ENCODE peak calls at places on chromosomes 13 and 19, in four cellular contexts. J is mesenchymal stem cell, L is H1, I is neuronal stem cell. M is an unnamed sample.
A peak's percentile ranks its signal among the peaks of the same experiment; 100 is the strongest.

GRCh38 chr13:92901739-92902138 is 324.9 kb upstream of the GPC6 start:
- DNase-seq in J (no peak), L (no peak), I (no peak), M (no peak)

GRCh38 chr13:28475916-28476725 is 18.8 kb downstream of the FLT1 start:
- DNase-seq in J (peak; percentile 92), L (no peak), I (no peak), M (peak; percentile 80)

GRCh38 chr13:114146629-114147028 is 14.2 kb upstream of the RASA3 start:
- DNase-seq in J (no peak), L (no peak), I (no peak), M (no peak)

GRCh38 chr19:45156751-45157150 is 4.0 kb downstream of the NKPD1 start:
- DNase-seq in J (no peak), L (no peak), I (no peak), M (no peak)

GRCh38 chr13:39779337-39780270 is 124.1 kb downstream of the COG6 start:
- DNase-seq in J (peak; percentile 48), L (no peak), I (no peak), M (peak; percentile 59)

GRCh38 chr13:18235756-18236527 is 945.7 kb downstream of the TUBA3C start:
- DNase-seq in J (no peak), L (no peak), I (no peak), M (no peak)

GRCh38 chr19:42226886-42227285 is 6.8 kb downstream of the ZNF526 start:
- DNase-seq in J (no peak), L (no peak), I (no peak), M (no peak)

GRCh38 chr19:30066781-30067759 is 125.0 kb downstream of the URI1 start:
- DNase-seq in J (no peak), L (no peak), I (no peak), M (no peak)

GRCh38 chr13:81686877-81687276 is 1346.0 kb upstream of the SPRY2 start:
- DNase-seq in J (peak; percentile 28), L (no peak), I (no peak), M (no peak)

GRCh38 chr13:41007359-41008118 is 11.6 kb downstream of the ELF1 start:
- DNase-seq in J (no peak), L (no peak), I (no peak), M (no peak)

GRCh38 chr19:41889896-41890295 is 6.9 kb downstream of the ARHGEF1 start:
- DNase-seq in J (no peak), L (no peak), I (no peak), M (no peak)

GRCh38 chr19:14530005-14530348 is 583 bp downstream of the TECR start:
- DNase-seq in J (no peak), L (no peak), I (no peak), M (peak; percentile 66)

GRCh38 chr13:79501538-79502232 is 20.7 kb downstream of the NDFIP2 start:
- DNase-seq in J (peak; percentile 38), L (no peak), I (no peak), M (no peak)

GRCh38 chr19:11693505-11694499 is 44.9 kb downstream of the ZNF823 start:
- DNase-seq in J (peak; percentile 81), L (peak; percentile 44), I (no peak), M (peak; percentile 76)

GRCh38 chr13:54124700-54125099 is 1096.1 kb downstream of the OLFM4 start:
- DNase-seq in J (peak; percentile 20), L (no peak), I (no peak), M (peak; percentile 42)

GRCh38 chr13:63773476-63773875 is 2357.8 kb upstream of the PCDH20 start:
- DNase-seq in J (no peak), L (no peak), I (no peak), M (no peak)

GRCh38 chr19:44643605-44644390 is at the start of gene PVR:
- DNase-seq in J (peak; percentile 87), L (peak; percentile 29), I (peak; percentile 48), M (peak; percentile 89)

GRCh38 chr13:46665243-46665629 is 112.3 kb downstream of the LRCH1 start:
- DNase-seq in J (no peak), L (no peak), I (no peak), M (no peak)

GRCh38 chr13:26529441-26529840 is 28.0 kb upstream of the WASF3 start:
- DNase-seq in J (peak; percentile 63), L (peak; percentile 43), I (peak; percentile 79), M (peak; percentile 54)

GRCh38 chr13:30743319-30744055 is 8.1 kb downstream of the ALOX5AP start:
- DNase-seq in J (peak; percentile 100), L (no peak), I (no peak), M (peak; percentile 95)

GRCh38 chr13:99230991-99231390 is 27.2 kb downstream of the GPR18 start:
- DNase-seq in J (no peak), L (no peak), I (no peak), M (no peak)
- H3K79me1 ChIP-seq in J (peaks cover 22% of the 10 kb centered on the region), L (peaks cover 16% of the 10 kb centered on the region), I (peaks cover 5% of the 10 kb centered on the region), M (no peaks in the 10 kb centered on the region)

GRCh38 chr13:37168922-37169321 is 63.5 kb upstream of the CSNK1A1L start:
- DNase-seq in J (no peak), L (no peak), I (no peak), M (no peak)
- H3K14ac ChIP-seq in J (no peak overlapping the region), L (no peak overlapping the region), I (no peak overlapping the region), M (no peak overlapping the region)

DNA sequence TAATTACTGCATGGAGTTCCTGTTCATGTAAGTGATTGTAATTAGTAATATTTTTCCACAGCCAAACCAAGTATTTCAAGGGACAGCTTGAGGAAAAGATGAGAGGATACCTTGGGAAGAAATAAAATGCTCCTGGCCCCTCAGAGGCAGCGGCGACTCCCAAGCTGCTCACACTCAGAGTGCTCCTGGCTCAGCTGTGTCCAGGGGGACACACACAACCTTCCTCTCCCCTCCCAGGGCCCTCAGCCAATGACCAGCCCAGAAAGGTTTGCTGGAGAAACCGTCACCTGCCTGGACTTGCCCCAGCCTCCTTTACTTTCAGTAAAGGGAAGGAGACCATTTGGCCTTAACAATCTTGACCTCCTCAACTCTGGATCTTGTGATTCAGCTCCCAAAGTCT is 51.1 kb downstream of the CRYL1 start:
- DNase-seq in J (no peak), L (no peak), I (no peak), M (no peak)
- H3K79me1 ChIP-seq in J (no peaks in the 10 kb centered on the region), L (no peaks in the 10 kb centered on the region), I (no peaks in the 10 kb centered on the region), M (peaks cover 10% of the 10 kb centered on the region)

GRCh38 chr19:1167687-1168561 is 6.1 kb downstream of the SBNO2 start:
- DNase-seq in J (no peak), L (no peak), I (no peak), M (no peak)

GRCh38 chr19:1169921-1170885 is 3.9 kb downstream of the SBNO2 start:
- DNase-seq in J (peak; percentile 54), L (no peak), I (no peak), M (no peak)

GRCh38 chr19:1166872-1167573 is 7.0 kb downstream of the SBNO2 start:
- DNase-seq in J (no peak), L (no peak), I (no peak), M (peak; percentile 75)

GRCh38 chr19:1168877-1169791 is 4.9 kb downstream of the SBNO2 start:
- DNase-seq in J (peak; percentile 91), L (no peak), I (no peak), M (peak; percentile 62)

GRCh38 chr19:1168562-1168873 is 5.5 kb downstream of the SBNO2 start:
- DNase-seq in J (no peak), L (no peak), I (no peak), M (no peak)
- H3K14ac ChIP-seq in J (no peak overlapping the region), L (no peak overlapping the region), I (no peak overlapping the region), M (peak overlapping the region; percentile 23)

DNA sequence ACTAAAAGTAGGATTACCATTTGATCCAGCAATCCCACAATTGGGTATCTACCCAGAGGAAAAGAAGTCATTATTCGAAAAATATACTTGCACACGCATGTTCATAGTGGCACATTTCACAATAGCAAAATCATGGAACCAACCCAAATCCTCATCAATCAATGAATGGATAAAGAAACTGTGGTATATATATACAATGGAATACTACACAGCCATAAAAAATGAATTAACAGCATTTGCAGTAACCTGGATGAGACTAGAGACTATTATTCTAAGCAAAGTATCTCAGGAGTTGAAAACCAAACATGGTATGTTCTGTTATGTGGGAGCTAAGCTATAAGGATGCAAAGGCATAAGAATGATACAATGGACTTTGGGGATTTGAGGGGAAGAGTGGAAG is 3.0 kb downstream of the ZNF708 start:
- DNase-seq in J (no peak), L (no peak), I (no peak), M (no peak)
- H3K79me1 ChIP-seq in J (peaks cover 8% of the 10 kb centered on the region), L (peaks cover 6% of the 10 kb centered on the region), I (peaks cover 2% of the 10 kb centered on the region), M (peaks cover 4% of the 10 kb centered on the region)

DNA sequence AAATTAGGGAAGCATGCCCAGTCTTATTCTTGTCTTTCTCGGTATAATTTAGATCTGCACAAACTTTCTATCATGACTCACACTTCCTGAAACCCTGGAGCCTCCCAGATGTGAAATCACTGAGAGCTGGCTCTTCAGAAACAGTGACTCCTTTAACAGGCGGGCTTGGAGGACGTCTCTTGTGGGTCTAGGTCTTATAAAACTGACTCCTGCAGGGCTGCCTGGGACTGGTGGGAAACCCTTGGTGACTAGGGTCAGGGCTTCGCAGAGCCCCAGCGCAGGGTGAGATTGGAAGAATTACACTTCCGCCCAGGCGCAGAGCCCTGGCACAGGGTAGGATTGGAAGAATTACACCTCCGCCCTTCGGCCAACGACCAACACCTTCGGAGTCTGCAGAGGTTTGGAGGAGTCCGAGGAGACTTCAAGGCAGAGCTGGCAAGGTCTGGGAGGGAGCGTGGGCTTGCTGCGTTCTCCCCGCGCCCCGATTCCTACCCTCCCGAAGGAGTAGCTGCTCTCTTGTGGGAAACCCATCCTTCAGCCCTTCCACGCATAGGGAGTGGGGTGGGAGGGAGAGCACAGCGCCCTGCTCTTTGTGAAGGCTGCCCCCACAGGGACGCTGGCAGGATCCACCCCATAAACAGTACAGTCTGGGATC is 43.4 kb upstream of the MAP3K10 start:
- DNase-seq in J (peak; percentile 79), L (no peak), I (no peak), M (peak; percentile 6)
- H3K14ac ChIP-seq in J (no peak overlapping the region), L (no peak overlapping the region), I (no peak overlapping the region), M (no peak overlapping the region)